ENCODE peak calls at places on chromosomes 5 and 9, in nine cellular contexts. U is mammary epithelial cell; A is A549; H is RKO; Z is fibroblast of mammary gland; D is stimulated activated CD8-positive, alpha-beta memory T cell treated with anti-CD3 and anti-CD28 coated beads, Interleukin-4, amount 100 ng/mL, for 1 hour; J is HEK293T; Y is T-helper 17 cell; I is activated CD8-positive, alpha-beta memory T cell treated with anti-CD3 and anti-CD28 coated beads for 24 hours. T is an unnamed sample.

GRCh38 chr9:133895335-133895734 is 96.8 kb downstream of the VAV2 start:
- DNase-seq in U (no peak), A (no peak), H (no peak), Z (no peak), D (no peak), J (no peak), Y (no peak), I (no peak), T (no peak)

GRCh38 chr5:157516626-157517325 is 56.8 kb downstream of the NIPAL4 start:
- DNase-seq in U (peak), A (peak), H (no peak), Z (peak), D (no peak), J (no peak), Y (no peak), I (no peak), T (no peak)

GRCh38 chr5:146745937-146746577 is 132.5 kb downstream of the PPP2R2B start:
- DNase-seq in U (no peak), A (no peak), H (no peak), Z (no peak), D (no peak), J (no peak), Y (no peak), I (no peak), T (no peak)

GRCh38 chr5:53109041-53109435 is 519 bp downstream of the MOCS2 start:
- DNase-seq in U (peak), A (peak), H (peak), Z (no peak), D (no peak), J (no peak), Y (no peak), I (no peak), T (no peak)

GRCh38 chr5:34789021-34789531 is 49.9 kb upstream of the TTC23L start:
- DNase-seq in U (peak), A (peak), H (peak), Z (peak), D (no peak), J (no peak), Y (no peak), I (no peak), T (no peak)

GRCh38 chr5:19734706-19735240 is 253.2 kb downstream of the CDH18 start:
- DNase-seq in U (peak), A (no peak), H (no peak), Z (no peak), D (no peak), J (no peak), Y (no peak), I (no peak), T (no peak)

GRCh38 chr5:57468481-57469165 is 14.0 kb downstream of the ACTBL2 start:
- DNase-seq in U (peak), A (no peak), H (no peak), Z (peak), D (no peak), J (no peak), Y (no peak), I (no peak), T (no peak)

GRCh38 chr5:131640043-131640856 is 5.2 kb upstream of the RAPGEF6 start:
- DNase-seq in U (peak), A (no peak), H (peak), Z (peak), D (no peak), J (no peak), Y (no peak), I (no peak), T (no peak)

GRCh38 chr5:59483971-59484472 is 409.5 kb downstream of the PDE4D start:
- DNase-seq in U (peak), A (peak), H (no peak), Z (peak), D (no peak), J (no peak), Y (no peak), I (no peak), T (no peak)

GRCh38 chr5:179326176-179326997 is 18.9 kb downstream of the ADAMTS2 start:
- DNase-seq in U (no peak), A (no peak), H (no peak), Z (peak), D (no peak), J (no peak), Y (no peak), I (no peak), T (no peak)

GRCh38 chr5:132438931-132439330 is 51.6 kb downstream of the IRF1 start:
- DNase-seq in U (no peak), A (no peak), H (no peak), Z (no peak), D (no peak), J (no peak), Y (no peak), I (peak), T (no peak)

GRCh38 chr9:89631381-89631780 is 26.6 kb downstream of the GADD45G start:
- DNase-seq in U (no peak), A (no peak), H (no peak), Z (peak), D (no peak), J (no peak), Y (no peak), I (no peak), T (no peak)

GRCh38 chr9:109437286-109437685 is 60.8 kb downstream of the PTPN3 start:
- DNase-seq in U (no peak), A (no peak), H (no peak), Z (no peak), D (no peak), J (no peak), Y (no peak), I (no peak), T (no peak)

GRCh38 chr9:37936965-37937364 is 33.0 kb upstream of the SLC25A51 start:
- DNase-seq in U (peak), A (no peak), H (no peak), Z (peak), D (no peak), J (no peak), Y (no peak), I (no peak), T (no peak)

GRCh38 chr9:89941875-89942274 is 337.1 kb downstream of the GADD45G start:
- DNase-seq in U (peak), A (peak), H (peak), Z (peak), D (no peak), J (peak), Y (no peak), I (no peak), T (no peak)

GRCh38 chr9:134189475-134190231 is 25.3 kb upstream of the RNU6ATAC start:
- DNase-seq in U (no peak), A (no peak), H (no peak), Z (no peak), D (no peak), J (no peak), Y (no peak), I (no peak), T (no peak)

GRCh38 chr9:110952018-110952864 is 86.0 kb downstream of the LPAR1 start:
- DNase-seq in U (no peak), A (no peak), H (no peak), Z (no peak), D (no peak), J (no peak), Y (no peak), I (no peak), T (no peak)

GRCh38 chr9:137330689-137331088 is 28.6 kb upstream of the NRARP start:
- DNase-seq in U (no peak), A (no peak), H (no peak), Z (no peak), D (no peak), J (no peak), Y (no peak), I (no peak), T (no peak)

GRCh38 chr5:133347039-133347438 is 265.3 kb downstream of the FSTL4 start:
- DNase-seq in U (no peak), A (peak), H (peak), Z (no peak), D (no peak), J (peak), Y (no peak), I (no peak), T (no peak)

GRCh38 chr5:163914911-163915310 is 409.5 kb downstream of the MAT2B start:
- DNase-seq in U (no peak), A (no peak), H (no peak), Z (no peak), D (no peak), J (peak), Y (no peak), I (no peak), T (no peak)

GRCh38 chr5:95870105-95870672 is 47.7 kb upstream of the GLRX start:
- DNase-seq in U (peak), A (no peak), H (no peak), Z (peak), D (no peak), J (no peak), Y (no peak), I (peak), T (no peak)

GRCh38 chr5:138068742-138069375 is 15.0 kb upstream of the WNT8A start:
- DNase-seq in U (peak), A (peak), H (peak), Z (peak), D (peak), J (peak), Y (peak), I (peak), T (peak)

GRCh38 chr5:2410451-2410850 is 341.0 kb downstream of the IRX2 start:
- DNase-seq in U (no peak), A (no peak), H (no peak), Z (no peak), D (no peak), J (no peak), Y (no peak), I (no peak), T (no peak)

GRCh38 chr9:109968702-109969450 is 188.9 kb downstream of the PALM2AKAP2 start:
- DNase-seq in U (peak), A (peak), H (peak), Z (peak), D (no peak), J (peak), Y (no peak), I (no peak), T (no peak)

GRCh38 chr9:136019041-136019680 is 58.0 kb upstream of the UBAC1 start:
- DNase-seq in U (no peak), A (no peak), H (no peak), Z (no peak), D (no peak), J (no peak), Y (no peak), I (no peak), T (no peak)

GRCh38 chr5:78628260-78629024 is 20.1 kb downstream of the LHFPL2 start:
- DNase-seq in U (no peak), A (no peak), H (no peak), Z (no peak), D (no peak), J (no peak), Y (no peak), I (no peak), T (no peak)

GRCh38 chr9:129697111-129697955 is 31.9 kb downstream of the PRRX2 start:
- DNase-seq in U (no peak), A (peak), H (peak), Z (peak), D (no peak), J (peak), Y (no peak), I (peak), T (no peak)

GRCh38 chr5:154276932-154277331 is 86.4 kb downstream of the GALNT10 start:
- DNase-seq in U (peak), A (peak), H (no peak), Z (peak), D (no peak), J (no peak), Y (no peak), I (no peak), T (no peak)

GRCh38 chr9:81430727-81431126 is 258.6 kb downstream of the TLE1 start:
- DNase-seq in U (no peak), A (no peak), H (no peak), Z (peak), D (no peak), J (no peak), Y (no peak), I (no peak), T (no peak)

T was measured in T-helper 22 cell.